ENCODE peak calls at places on chromosomes 5 and 9, in six cellular contexts. Z is amniotic stem cell; G is AG10803; B is T-helper 17 cell; H is stimulated activated CD4-positive, alpha-beta T cell treated with anti-CD3 and anti-CD28 coated beads, Interleukin-15, amount 100 ng/mL, for 1 hour; U is T-helper 9 cell. F is an unnamed sample.

GRCh38 chr5:160357861-160358411 is 12.5 kb downstream of the C1QTNF2 start:
- DNase-seq in G (peak), H (no peak), B (no peak), Z (no peak), U (no peak), F (no peak)

GRCh38 chr5:128038641-128039040 is 44.9 kb upstream of the SLC12A2 start:
- DNase-seq in U (no peak), Z (no peak), H (no peak), B (no peak), G (peak), F (peak)

GRCh38 chr5:56699588-56699987 is 115.8 kb upstream of the MAP3K1 start:
- DNase-seq in Z (no peak), G (no peak), B (no peak), H (no peak), U (no peak), F (no peak)

GRCh38 chr9:16712800-16713199 is 157.7 kb downstream of the BNC2 start:
- DNase-seq in U (no peak), H (no peak), Z (no peak), G (no peak), B (no peak), F (no peak)

GRCh38 chr5:151686673-151687378 is at the start of gene SPARC:
- DNase-seq in H (no peak), G (peak), Z (peak), B (no peak), U (no peak), F (peak)

GRCh38 chr5:179459771-179460170 is 90.6 kb upstream of the RUFY1 start:
- DNase-seq in H (no peak), U (no peak), B (no peak), G (no peak), Z (no peak), F (no peak)

GRCh38 chr9:37037744-37038640 is 3.9 kb upstream of the PAX5 start:
- DNase-seq in U (no peak), Z (no peak), G (no peak), H (no peak), B (no peak), F (no peak)

GRCh38 chr5:78467744-78468357 is 107.4 kb downstream of the SCAMP1 start:
- DNase-seq in G (peak), B (no peak), Z (peak), H (no peak), U (no peak), F (peak)

GRCh38 chr9:114559830-114560520 is 27.6 kb upstream of the ATP6V1G1 start:
- DNase-seq in Z (no peak), G (no peak), B (no peak), H (no peak), U (no peak), F (no peak)

GRCh38 chr5:172910828-172911627 is 48.2 kb upstream of the RPL26L1 start:
- DNase-seq in U (no peak), H (no peak), G (peak), Z (no peak), B (no peak), F (peak)

GRCh38 chr9:69180670-69181069 is 6.6 kb downstream of the TJP2 start:
- DNase-seq in G (peak), H (peak), B (no peak), Z (peak), U (no peak), F (peak)

GRCh38 chr9:2709645-2710101 is 7.6 kb upstream of the KCNV2 start:
- DNase-seq in G (peak), B (no peak), Z (no peak), U (no peak), H (no peak), F (no peak)

GRCh38 chr9:135144581-135145108 is 57.2 kb downstream of the OLFM1 start:
- DNase-seq in H (no peak), Z (no peak), G (no peak), B (no peak), U (no peak), F (no peak)

GRCh38 chr9:33166263-33167083 is 663 bp downstream of the B4GALT1 start:
- DNase-seq in H (no peak), G (no peak), B (no peak), U (peak), Z (no peak), F (peak)

GRCh38 chr5:34686762-34687268 is 30.7 kb downstream of the RAI14 start:
- DNase-seq in H (no peak), B (no peak), U (no peak), G (peak), Z (peak), F (peak)

GRCh38 chr5:672329-673139 is 20.6 kb downstream of the TPPP start:
- DNase-seq in H (peak), B (peak), G (peak), Z (no peak), U (peak), F (peak)

GRCh38 chr9:122309861-122310260 is 45.2 kb downstream of the MRRF start:
- DNase-seq in Z (no peak), U (no peak), B (no peak), H (no peak), G (no peak), F (no peak)

GRCh38 chr9:117723986-117724654 is 19.9 kb downstream of the TLR4 start:
- DNase-seq in H (no peak), B (no peak), Z (no peak), U (no peak), G (no peak), F (no peak)

GRCh38 chr9:128820665-128821583 is 2.6 kb downstream of the ENDOG start:
- DNase-seq in G (no peak), B (no peak), Z (no peak), U (no peak), H (no peak), F (no peak)

GRCh38 chr9:94167055-94167346 is 82.7 kb downstream of the PTPDC1 start:
- DNase-seq in G (no peak), U (no peak), B (no peak), Z (peak), H (no peak), F (no peak)

GRCh38 chr9:103355000-103355399 is 359.9 kb downstream of the CYLC2 start:
- DNase-seq in H (no peak), B (no peak), U (no peak), Z (no peak), G (no peak), F (no peak)

GRCh38 chr5:156259618-156260017 is 67.3 kb upstream of the SGCD start:
- DNase-seq in H (no peak), B (no peak), U (no peak), G (no peak), Z (no peak), F (no peak)

GRCh38 chr9:109444771-109445320 is 53.3 kb downstream of the PTPN3 start:
- DNase-seq in B (no peak), U (no peak), Z (no peak), G (peak), H (no peak), F (no peak)

GRCh38 chr9:14908221-14909206 is 1.7 kb downstream of the FREM1 start:
- DNase-seq in B (no peak), H (no peak), G (no peak), Z (no peak), U (no peak), F (no peak)

GRCh38 chr5:1855573-1855972 is 27.2 kb downstream of the IRX4 start:
- DNase-seq in U (no peak), B (no peak), G (no peak), H (no peak), Z (no peak), F (no peak)

GRCh38 chr5:158522001-158522400 is 577.7 kb downstream of the EBF1 start:
- DNase-seq in G (peak), U (no peak), Z (peak), B (no peak), H (no peak), F (no peak)